ENCODE peak calls at places on chromosome 21, in six cellular contexts. N is PC-9, X is GM23248, C is neural progenitor cell, Y is GM23338, W is PC-3. U is an unnamed sample. For H3K36me3, H3F3A and H3K79me2, the result is how much of the 10 kb centered on the place peaks cover.

GRCh38 chr21:42509239-42509638 is 4.4 kb upstream of the SLC37A1 start:
- DNase-seq in N (peak), X (no peak), C (no peak), Y (no peak), W (peak), U (no peak)

GRCh38 chr21:42818328-42818749 is 61.0 kb downstream of the WDR4 start:
- DNase-seq in N (peak), X (peak), C (peak), Y (peak), W (peak), U (peak)

GRCh38 chr21:27513825-27514224 is 546.9 kb upstream of the ADAMTS5 start:
- DNase-seq in N (no peak), X (no peak), C (no peak), Y (no peak), W (no peak), U (no peak)

GRCh38 chr21:36473203-36473602 is 6.7 kb downstream of the CLDN14 start:
- DNase-seq in N (no peak), X (no peak), C (no peak), Y (no peak), W (no peak), U (no peak)

GRCh38 chr21:26005464-26005863 is 165.1 kb downstream of the APP start:
- DNase-seq in N (no peak), X (no peak), C (no peak), Y (no peak), W (no peak), U (peak)

GRCh38 chr21:17429936-17430335 is 82.9 kb upstream of the CXADR start:
- DNase-seq in N (no peak), X (no peak), C (no peak), Y (no peak), W (no peak), U (no peak)

GRCh38 chr21:39374046-39374445 is 25.2 kb upstream of the HMGN1 start:
- DNase-seq in N (no peak), X (no peak), C (no peak), Y (no peak), W (no peak), U (no peak)

GRCh38 chr21:17372200-17372599 is 140.6 kb upstream of the CXADR start:
- DNase-seq in N (no peak), X (no peak), C (no peak), Y (no peak), W (no peak), U (no peak)

GRCh38 chr21:42059141-42059540 is 12.0 kb upstream of the UMODL1 start:
- DNase-seq in N (no peak), X (no peak), C (no peak), Y (no peak), W (no peak), U (no peak)

GRCh38 chr21:26966360-26966977 is 419 bp downstream of the ADAMTS5 start:
- DNase-seq in N (no peak), X (peak), C (no peak), Y (peak), W (no peak), U (no peak)

GRCh38 chr21:32702702-32703101 is 25.1 kb downstream of the SYNJ1 start:
- DNase-seq in N (no peak), X (peak), C (no peak), Y (no peak), W (peak), U (no peak)

GRCh38 chr21:23687154-23687553 is 1920.1 kb downstream of the MRPL39 start:
- DNase-seq in N (no peak), X (no peak), C (no peak), Y (no peak), W (no peak), U (no peak)

GRCh38 chr21:14259669-14260458 is 43.9 kb downstream of the RBM11 start:
- DNase-seq in N (no peak), X (peak), C (peak), Y (peak), W (peak), U (peak)

GRCh38 chr21:26982767-26983166 is 15.9 kb upstream of the ADAMTS5 start:
- DNase-seq in N (no peak), X (peak), C (no peak), Y (peak), W (peak), U (no peak)

GRCh38 chr21:45226540-45227326 is 61.0 kb downstream of the POFUT2 start:
- DNase-seq in N (no peak), X (peak), C (no peak), Y (no peak), W (peak), U (no peak)

GRCh38 chr21:16842716-16843115 is 670.1 kb upstream of the CXADR start:
- DNase-seq in N (no peak), X (peak), C (no peak), Y (no peak), W (no peak), U (no peak)

GRCh38 chr21:42974832-42975820 is 764 bp downstream of the PKNOX1 start:
- DNase-seq in N (peak), X (peak), C (peak), Y (peak), W (peak), U (peak)

GRCh38 chr21:27196651-27197050 is 229.8 kb upstream of the ADAMTS5 start:
- DNase-seq in N (no peak), X (no peak), C (no peak), Y (no peak), W (peak), U (no peak)

GRCh38 chr21:32806810-32807386 is 35.3 kb upstream of the PAXBP1 start:
- DNase-seq in N (no peak), X (peak), C (no peak), Y (no peak), W (no peak), U (no peak)

GRCh38 chr21:16473965-16474364 is 744.2 kb downstream of the USP25 start:
- DNase-seq in N (no peak), X (peak), C (no peak), Y (no peak), W (no peak), U (no peak)

GRCh38 chr21:14762734-14763694 is 216.9 kb upstream of the SAMSN1 start:
- DNase-seq in N (no peak), X (no peak), C (no peak), Y (no peak), W (no peak), U (peak)

GRCh38 chr21:42153746-42154145 is 65.2 kb upstream of the ABCG1 start:
- DNase-seq in N (no peak), X (no peak), C (no peak), Y (no peak), W (no peak), U (no peak)

GRCh38 chr21:8989883-8990325 is 1531.5 kb upstream of the TPTE start:
- DNase-seq in N (no peak), X (no peak), C (no peak), Y (peak), W (peak), U (no peak)

GRCh38 chr21:24895885-24896734 is 711.2 kb downstream of the MRPL39 start:
- DNase-seq in N (no peak), X (peak), C (peak), Y (peak), W (peak), U (peak)

GRCh38 chr21:45034556-45035476 is 39.6 kb upstream of the ADARB1 start:
- DNase-seq in N (no peak), X (no peak), C (no peak), Y (no peak), W (no peak), U (no peak)

GRCh38 chr21:27149034-27149433 is 182.1 kb upstream of the ADAMTS5 start:
- DNase-seq in N (no peak), X (peak), C (no peak), Y (no peak), W (no peak), U (no peak)

GRCh38 chr21:27213328-27213727 is 246.4 kb upstream of the ADAMTS5 start:
- DNase-seq in N (no peak), X (peak), C (peak), Y (peak), W (peak), U (no peak)

GRCh38 chr21:26743524-26743923 is 101.7 kb downstream of the ADAMTS1 start:
- DNase-seq in N (no peak), X (no peak), C (no peak), Y (no peak), W (no peak), U (no peak)

GRCh38 chr21:46234436-46234950 is 5.9 kb upstream of the LSS start:
- DNase-seq in N (no peak), X (no peak), C (no peak), Y (no peak), W (no peak), U (no peak)

GRCh38 chr21:46239817-46240325 is 11.3 kb upstream of the LSS start:
- DNase-seq in N (no peak), X (no peak), C (no peak), Y (no peak), W (no peak), U (no peak)

GRCh38 chr21:46243325-46243724 is 14.8 kb upstream of the LSS start:
- DNase-seq in N (no peak), X (no peak), C (no peak), Y (no peak), W (no peak), U (no peak)

DNA sequence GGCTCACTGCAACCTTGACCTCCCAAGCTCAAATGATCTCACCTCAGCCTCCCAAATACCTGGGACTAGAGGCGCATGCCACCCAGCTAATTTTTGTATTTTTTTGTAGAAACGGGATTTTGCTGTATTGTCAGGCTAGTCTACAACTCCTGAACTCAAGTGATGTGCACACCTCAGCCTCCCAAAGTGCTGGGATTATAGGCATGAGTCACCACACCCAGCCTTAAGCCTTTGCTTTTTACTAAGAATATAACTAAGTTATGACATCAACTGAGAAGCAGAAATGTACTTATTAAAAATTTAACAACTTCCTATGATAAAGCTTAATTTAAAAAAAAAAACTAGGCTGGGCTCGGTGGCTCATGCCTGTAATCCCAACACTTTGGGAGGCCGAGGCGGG is 8.9 kb upstream of the LSS start:
- DNase-seq in N (no peak), X (no peak), C (no peak), Y (no peak), W (no peak), U (no peak)
- H3K36me3 ChIP-seq in N (under half), X (half or more), C (under half), Y (half or more), W (half or more), U (under half)

GRCh38 chr21:43987509-43987908 is 24.6 kb upstream of the TRAPPC10 start:
- DNase-seq in N (no peak), X (no peak), C (no peak), Y (no peak), W (no peak), U (no peak)

GRCh38 chr21:43989401-43989800 is 22.7 kb upstream of the TRAPPC10 start:
- DNase-seq in N (no peak), X (no peak), C (no peak), Y (no peak), W (no peak), U (no peak)

GRCh38 chr21:43988506-43989230 is 23.4 kb upstream of the TRAPPC10 start:
- DNase-seq in N (no peak), X (no peak), C (no peak), Y (no peak), W (no peak), U (no peak)

GRCh38 chr21:43986544-43987451 is 25.3 kb upstream of the TRAPPC10 start:
- DNase-seq in N (no peak), X (no peak), C (no peak), Y (no peak), W (no peak), U (no peak)

GRCh38 chr21:43988016-43988415 is 24.1 kb upstream of the TRAPPC10 start:
- DNase-seq in N (no peak), X (no peak), C (no peak), Y (no peak), W (no peak), U (no peak)
- H3F3A ChIP-seq in N (under half), X (under half), C (under half), Y (under half), W (under half), U (under half)

GRCh38 chr21:33938381-33938780 is 22.8 kb upstream of the ATP5PO start:
- DNase-seq in N (no peak), X (no peak), C (no peak), Y (no peak), W (no peak), U (no peak)
- H3K79me2 ChIP-seq in N (under half), X (under half), C (under half), Y (under half), W (under half), U (under half)

GRCh38 chr21:37505963-37506362 is 139.4 kb downstream of the DYRK1A start:
- DNase-seq in N (no peak), X (no peak), C (no peak), Y (no peak), W (no peak), U (no peak)
- H3K36me3 ChIP-seq in N (under half), X (half or more), C (under half), Y (under half), W (half or more), U (under half)

GRCh38 chr21:31667639-31668038 is 8.1 kb downstream of the SOD1 start:
- DNase-seq in N (no peak), X (no peak), C (no peak), Y (no peak), W (no peak), U (no peak)
- H3F3A ChIP-seq in N (under half), X (under half), C (half or more), Y (under half), W (under half), U (under half)

GRCh38 chr21:35006771-35007170 is 42.3 kb downstream of the RUNX1 start:
- DNase-seq in N (no peak), X (no peak), C (no peak), Y (no peak), W (no peak), U (no peak)
- H3K79me2 ChIP-seq in N (half or more), X (under half), C (under half), Y (under half), W (half or more), U (under half)

GRCh38 chr21:46555225-46555617 is 49.7 kb downstream of the S100B start:
- DNase-seq in N (no peak), X (no peak), C (no peak), Y (no peak), W (no peak), U (no peak)
- H3K36me3 ChIP-seq in N (under half), X (under half), C (under half), Y (under half), W (under half), U (under half)

U was measured in MM.1S.